ENCODE peak calls at places on chromosomes 5 and 9, in nine cellular contexts. C is cardiac muscle cell, Z is GM23338, V is prostate gland, J is ovary, K is OCI-LY7, P is HCT116, H is right atrium auricular region, O is adrenal gland. B is an unnamed sample.
A peak's percentile ranks its signal among the peaks of the same experiment; 100 is the strongest.

GRCh38 chr5:112641515-112642110 is 96.1 kb upstream of the APC start:
- DNase-seq in Z (no peak), C (no peak), V (no peak), K (no peak), H (no peak), P (no peak), O (no peak), J (no peak), B (no peak)

GRCh38 chr5:75405296-75405695 is 68.3 kb downstream of the HMGCR start:
- DNase-seq in V (no peak), K (no peak), H (no peak), O (no peak), Z (no peak), P (peak; percentile 40), C (no peak), J (no peak), B (no peak)

GRCh38 chr9:111482656-111483418 is 1.3 kb downstream of the ECPAS start:
- DNase-seq in J (peak; percentile 82), V (peak; percentile 74), Z (peak; percentile 80), C (peak; percentile 91), O (peak; percentile 77), P (no peak), H (peak; percentile 75), K (peak; percentile 66), B (peak; percentile 86)

GRCh38 chr5:174798411-174798930 is 74.1 kb downstream of the MSX2 start:
- DNase-seq in J (no peak), O (no peak), V (no peak), H (no peak), P (no peak), C (no peak), K (no peak), Z (no peak), B (no peak)

GRCh38 chr9:113619156-113619861 is 155.8 kb downstream of the RGS3 start:
- DNase-seq in V (no peak), K (no peak), P (no peak), J (peak; percentile 35), Z (no peak), H (peak; percentile 51), O (no peak), C (no peak), B (no peak)

GRCh38 chr5:124402144-124402581 is 344.3 kb downstream of the ZNF608 start:
- DNase-seq in H (no peak), V (peak; percentile 75), P (no peak), C (no peak), K (no peak), Z (no peak), J (no peak), O (no peak), B (peak; percentile 23)

GRCh38 chr9:35074141-35074540 is 1.7 kb upstream of the VCP start:
- DNase-seq in Z (no peak), C (no peak), K (no peak), H (no peak), V (no peak), J (no peak), P (no peak), O (no peak), B (no peak)

GRCh38 chr9:96686638-96687335 is 31.7 kb upstream of the PRXL2C start:
- DNase-seq in J (peak; percentile 77), C (peak; percentile 82), K (peak; percentile 60), V (peak; percentile 68), Z (peak; percentile 95), P (no peak), H (peak; percentile 87), O (peak; percentile 80), B (peak; percentile 75)

GRCh38 chr9:114382951-114383865 is 4.6 kb downstream of the AKNA start:
- DNase-seq in C (peak; percentile 67), J (peak; percentile 53), O (no peak), Z (peak; percentile 83), H (no peak), P (no peak), V (no peak), K (no peak), B (peak; percentile 48)

GRCh38 chr9:80796662-80797426 is 892.5 kb downstream of the TLE1 start:
- DNase-seq in Z (no peak), J (no peak), K (no peak), H (no peak), P (no peak), V (peak; percentile 45), C (no peak), O (no peak), B (no peak)

GRCh38 chr9:899440-900184 is 58.1 kb downstream of the DMRT1 start:
- DNase-seq in Z (peak; percentile 63), V (peak; percentile 21), P (no peak), J (no peak), O (no peak), H (no peak), K (peak; percentile 40), C (no peak), B (peak; percentile 14)

GRCh38 chr9:135221951-135222631 is 134.6 kb downstream of the OLFM1 start:
- DNase-seq in O (no peak), H (no peak), P (no peak), J (no peak), Z (peak; percentile 60), K (peak; percentile 1), C (no peak), V (no peak), B (no peak)
- TF ChIP-seq CTCF in O (no peak), H (no peak), P (no peak), J (no peak), Z (peak; percentile 33), K (no peak), C (no peak), V (no peak), B (no peak)

DNA sequence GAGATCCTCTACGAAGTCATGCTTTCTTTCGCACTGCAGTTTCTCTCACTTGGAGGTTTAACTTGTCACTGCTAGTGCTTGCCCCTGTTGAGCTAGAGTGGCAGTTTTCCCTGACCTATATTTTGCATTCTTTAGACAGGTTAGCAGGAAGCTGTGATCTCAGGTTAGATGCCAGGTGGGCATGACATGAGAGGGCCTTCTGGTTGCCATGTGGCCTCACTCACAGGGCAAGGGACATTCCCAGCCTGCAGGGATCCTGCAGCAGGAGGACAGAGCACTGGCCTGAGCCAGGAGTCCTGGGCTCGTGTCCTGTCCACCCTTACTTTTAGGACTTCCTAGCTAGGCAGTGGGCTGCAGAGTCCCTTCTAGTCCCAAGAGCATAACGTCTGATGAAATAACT is 28.7 kb downstream of the SLC36A1 start:
- DNase-seq in H (no peak), J (no peak), C (no peak), K (no peak), P (no peak), V (no peak), Z (no peak), O (no peak), B (no peak)
- H3K27ac ChIP-seq in H (no peak overlapping the region), J (no peak overlapping the region), C (no peak overlapping the region), K (no peak overlapping the region), P (no peak overlapping the region), V (no peak overlapping the region), Z (no peak overlapping the region), O (no peak overlapping the region), B (no peak overlapping the region)

DNA sequence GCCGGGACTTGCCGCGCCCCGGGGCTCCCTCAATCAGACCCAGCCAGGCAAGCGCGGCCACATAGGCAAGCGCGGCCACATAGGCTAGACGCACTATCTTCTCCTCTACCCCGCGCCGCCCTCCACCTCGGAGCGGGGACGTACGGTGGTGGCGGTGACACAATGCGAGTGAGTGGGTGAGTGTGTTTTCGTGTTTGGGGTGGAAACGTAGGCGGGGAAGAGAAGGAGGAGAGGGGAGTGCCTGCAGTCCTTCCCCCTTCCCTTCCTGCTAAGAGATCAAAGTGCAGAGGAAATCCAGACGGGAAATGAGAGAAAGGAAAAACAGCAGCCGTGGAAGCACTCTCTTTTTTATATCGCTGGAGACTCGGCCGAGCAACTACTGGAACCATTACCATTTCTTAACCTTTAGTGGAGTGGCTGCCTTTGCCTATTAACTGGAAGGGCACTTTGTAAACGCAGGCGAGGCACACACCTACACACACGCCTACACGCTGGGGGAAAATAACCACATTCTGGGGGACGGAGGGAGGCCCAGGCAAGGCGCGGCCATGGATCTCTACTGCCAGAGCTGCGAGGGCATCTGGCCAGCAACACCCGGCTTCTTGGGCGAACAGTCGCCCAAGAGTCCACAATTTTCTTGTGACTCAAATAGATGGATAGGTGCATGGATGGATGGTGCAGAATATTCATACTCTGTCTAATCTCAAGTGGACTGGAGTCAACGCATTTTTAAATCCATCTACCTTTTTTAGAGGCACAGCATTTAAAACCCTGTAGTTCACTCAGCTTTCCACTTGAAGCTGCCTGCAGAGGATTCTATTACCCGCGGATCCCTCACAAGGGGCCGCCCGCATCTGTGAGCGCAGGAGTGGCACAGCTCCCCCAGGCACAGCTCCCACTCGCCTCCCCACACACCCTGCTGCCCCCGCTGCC is 2.1 kb downstream of the EDIL3 start:
- DNase-seq in J (peak; percentile 30), Z (peak; percentile 86), P (no peak), O (peak; percentile 22), K (no peak), V (peak; percentile 26), C (peak; percentile 72), H (no peak), B (peak; percentile 68)
- TF ChIP-seq CTCF in J (no peak), Z (no peak), P (no peak), O (no peak), K (no peak), V (no peak), C (no peak), H (no peak), B (no peak)

GRCh38 chr9:128214571-128215490 is 11.7 kb downstream of the DNM1 start:
- DNase-seq in V (no peak), K (no peak), Z (no peak), H (no peak), C (no peak), J (no peak), P (no peak), O (no peak), B (no peak)
- H3K27ac ChIP-seq in V (no peak overlapping the region), K (no peak overlapping the region), Z (no peak overlapping the region), H (peak overlapping the region; percentile 69), C (no peak overlapping the region), J (no peak overlapping the region), P (peak overlapping the region; percentile 45), O (no peak overlapping the region), B (peak overlapping the region; percentile 27)

DNA sequence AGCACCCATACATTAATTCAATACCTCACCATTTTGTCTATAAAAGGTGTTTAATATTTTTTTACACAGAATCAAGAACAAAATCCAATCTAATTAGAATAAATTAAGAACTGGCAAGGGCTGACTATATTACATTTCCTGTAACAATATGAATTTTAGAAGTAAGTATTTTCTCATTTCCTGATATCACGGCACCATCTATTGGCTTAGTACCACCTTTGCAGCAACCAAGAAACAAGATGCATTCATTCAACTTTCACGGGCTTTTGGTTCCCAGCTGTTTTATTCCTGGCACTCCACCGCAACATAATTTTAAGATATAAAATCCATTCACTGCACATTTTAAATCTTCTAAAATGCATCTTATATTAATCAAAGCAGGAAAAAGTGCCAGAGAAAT is 20.6 kb downstream of the PSMB7 start:
- DNase-seq in K (no peak), P (no peak), O (no peak), H (no peak), J (no peak), V (no peak), Z (no peak), C (no peak), B (no peak)
- TF ChIP-seq CTCF in K (peak; percentile 65), P (peak; percentile 12), O (no peak), H (no peak), J (no peak), V (no peak), Z (peak; percentile 33), C (no peak), B (no peak)